ENCODE peak calls at places on chromosome 4, in seven cellular contexts. A is GM23248, K is neural progenitor cell, P is hepatocyte, I is H9, C is astrocyte, Y is PC-9. H is an unnamed sample.

GRCh38 chr4:33890841-33891240 is 2353.5 kb downstream of the ARAP2 start:
- DNase-seq in A (peak; percentile 5), K (no peak), P (no peak), I (no peak), C (no peak), Y (no peak), H (no peak)

GRCh38 chr4:8727546-8728510 is 135.3 kb downstream of the CPZ start:
- DNase-seq in A (no peak), K (no peak), P (no peak), I (peak; percentile 22), C (no peak), Y (no peak), H (no peak)

GRCh38 chr4:83109480-83110221 is 4.9 kb downstream of the PLAC8 start:
- DNase-seq in A (peak; percentile 66), K (peak; percentile 75), P (peak; percentile 71), I (peak; percentile 67), C (no peak), Y (no peak), H (peak; percentile 34)

GRCh38 chr4:74944354-74944793 is 11.5 kb downstream of the PARM1 start:
- DNase-seq in A (no peak), K (no peak), P (peak; percentile 43), I (no peak), C (no peak), Y (no peak), H (no peak)

GRCh38 chr4:170589597-170590191 is 499.9 kb upstream of the AADAT start:
- DNase-seq in A (peak; percentile 26), K (peak; percentile 24), P (peak; percentile 60), I (no peak), C (peak; percentile 1), Y (no peak), H (no peak)

GRCh38 chr4:73415807-73416238 is 11.7 kb downstream of the ALB start:
- DNase-seq in A (no peak), K (no peak), P (no peak), I (no peak), C (no peak), Y (no peak), H (no peak)

GRCh38 chr4:40247350-40247749 is 50.5 kb downstream of the RHOH start:
- DNase-seq in A (no peak), K (no peak), P (no peak), I (no peak), C (no peak), Y (no peak), H (no peak)

GRCh38 chr4:76607846-76608245 is 172.8 kb downstream of the SHROOM3 start:
- DNase-seq in A (no peak), K (no peak), P (no peak), I (no peak), C (no peak), Y (no peak), H (no peak)

GRCh38 chr4:47315346-47315745 is 148.2 kb downstream of the COMMD8 start:
- DNase-seq in A (peak; percentile 22), K (no peak), P (no peak), I (no peak), C (peak; percentile 57), Y (no peak), H (peak; percentile 68)

GRCh38 chr4:153969542-153969941 is 180.7 kb upstream of the SFRP2 start:
- DNase-seq in A (peak; percentile 14), K (no peak), P (no peak), I (no peak), C (no peak), Y (no peak), H (no peak)

GRCh38 chr4:29276150-29276549 is 1444.0 kb upstream of the PCDH7 start:
- DNase-seq in A (no peak), K (no peak), P (no peak), I (no peak), C (no peak), Y (no peak), H (no peak)

GRCh38 chr4:87071401-87071800 is 136.6 kb downstream of the AFF1 start:
- DNase-seq in A (no peak), K (no peak), P (no peak), I (no peak), C (no peak), Y (no peak), H (no peak)

GRCh38 chr4:109559625-109559982 is 442 bp upstream of the MCUB start:
- DNase-seq in A (peak; percentile 69), K (no peak), P (no peak), I (peak; percentile 60), C (peak; percentile 36), Y (no peak), H (peak; percentile 10)

GRCh38 chr4:8538703-8539567 is 41.3 kb upstream of the GPR78 start:
- DNase-seq in A (peak; percentile 95), K (no peak), P (no peak), I (no peak), C (peak; percentile 53), Y (peak; percentile 93), H (peak; percentile 65)

GRCh38 chr4:151668687-151669402 is 92.0 kb downstream of the GATB start:
- DNase-seq in A (no peak), K (no peak), P (no peak), I (no peak), C (no peak), Y (no peak), H (peak; percentile 19)

GRCh38 chr4:83552085-83552484 is 16.2 kb downstream of the GPAT3 start:
- DNase-seq in A (peak; percentile 95), K (no peak), P (no peak), I (no peak), C (no peak), Y (peak; percentile 82), H (peak; percentile 20)

GRCh38 chr4:90127223-90127705 is at the start of gene CCSER1:
- DNase-seq in A (peak; percentile 20), K (peak; percentile 71), P (peak; percentile 91), I (peak; percentile 61), C (peak; percentile 71), Y (peak; percentile 46), H (peak; percentile 44)

GRCh38 chr4:37392540-37393255 is 148.2 kb downstream of the NWD2 start:
- DNase-seq in A (peak; percentile 13), K (peak; percentile 5), P (peak; percentile 16), I (no peak), C (no peak), Y (no peak), H (peak; percentile 1)

DNA sequence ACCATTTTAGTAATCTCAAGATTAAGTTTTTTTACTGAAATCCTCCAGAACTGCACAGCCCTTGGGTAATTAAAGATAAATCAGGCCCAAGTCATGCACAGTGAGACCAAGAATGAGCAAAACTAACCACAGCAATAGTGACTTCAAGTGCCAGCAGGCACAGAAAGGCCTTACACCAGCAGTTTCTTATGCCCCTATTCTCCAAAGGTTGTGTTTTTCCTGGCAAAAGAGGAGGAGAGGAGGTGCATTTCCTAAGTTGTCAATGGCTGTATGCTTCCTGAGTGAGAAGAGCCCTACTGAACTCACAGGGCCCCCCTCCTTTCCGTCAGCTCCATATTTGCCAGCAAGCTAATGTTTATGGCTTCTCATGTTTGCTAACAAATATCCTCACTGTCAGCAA is 418.8 kb upstream of the INTU start:
- DNase-seq in A (no peak), K (no peak), P (peak; percentile 14), I (no peak), C (peak; percentile 16), Y (no peak), H (peak; percentile 43)
- H2AFZ ChIP-seq in A (peak overlapping the region; percentile 34), K (no peak overlapping the region), P (peak overlapping the region; percentile 4), I (no peak overlapping the region), C (peak overlapping the region; percentile 4), Y (no peak overlapping the region), H (no peak overlapping the region)

GRCh38 chr4:59553063-59553738 is 1646.9 kb upstream of the ADGRL3 start:
- DNase-seq in A (peak; percentile 0), K (no peak), P (no peak), I (no peak), C (peak; percentile 25), Y (peak; percentile 68), H (peak; percentile 33)

DNA sequence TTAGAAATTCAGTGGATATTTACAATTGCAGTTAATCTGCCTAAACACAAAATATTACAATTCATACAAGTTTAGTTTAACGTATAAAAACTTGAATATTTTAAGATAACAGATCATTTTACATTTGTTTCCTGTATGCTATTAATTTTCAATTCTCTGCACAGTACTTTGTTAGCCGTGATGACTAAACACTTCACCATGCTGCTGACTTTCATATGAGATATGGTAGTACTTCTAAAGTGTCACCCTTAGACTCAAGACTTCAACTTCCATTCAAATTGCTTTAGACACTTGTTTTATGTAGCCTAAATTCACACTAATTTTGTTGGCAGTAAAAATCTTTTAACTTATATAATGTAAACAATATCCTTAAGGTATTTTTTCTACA is 1646.4 kb upstream of the ADGRL3 start:
- DNase-seq in A (peak; percentile 3), K (no peak), P (peak; percentile 11), I (no peak), C (peak; percentile 52), Y (peak; percentile 52), H (peak; percentile 61)
- H2AFZ ChIP-seq in A (no peak overlapping the region), K (no peak overlapping the region), P (no peak overlapping the region), I (no peak overlapping the region), C (peak overlapping the region; percentile 39), Y (no peak overlapping the region), H (no peak overlapping the region)

DNA sequence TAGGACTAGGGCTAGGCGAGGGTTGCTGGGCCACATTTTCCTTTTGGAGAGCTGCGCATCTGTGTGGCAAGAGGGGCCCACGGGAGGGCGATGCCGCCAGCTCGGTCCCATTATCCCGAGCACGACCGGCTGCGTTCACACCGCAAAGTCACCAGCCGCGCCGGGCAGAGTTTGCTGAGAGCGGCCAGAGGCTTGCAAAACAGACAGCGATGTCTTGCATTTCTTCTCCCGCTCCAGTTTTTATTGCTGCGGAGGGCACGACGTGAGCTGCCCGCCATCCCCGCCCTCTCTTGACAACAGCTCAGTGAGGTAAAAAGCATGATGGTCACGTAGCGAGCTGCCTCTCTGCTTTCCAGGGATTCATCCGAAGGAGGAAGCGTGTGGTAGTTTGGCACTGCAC is 102.2 kb upstream of the TENM3 start:
- DNase-seq in A (no peak), K (peak; percentile 57), P (peak; percentile 33), I (peak; percentile 43), C (no peak), Y (no peak), H (peak; percentile 23)
- H2AFZ ChIP-seq in A (no peak overlapping the region), K (peak overlapping the region; percentile 14), P (peak overlapping the region; percentile 24), I (no peak overlapping the region), C (peak overlapping the region; percentile 54), Y (no peak overlapping the region), H (no peak overlapping the region)

GRCh38 chr4:7362862-7363430 is 71.8 kb downstream of the PSAPL1 start:
- DNase-seq in A (no peak), K (no peak), P (no peak), I (no peak), C (no peak), Y (no peak), H (no peak)
- H2AFZ ChIP-seq in A (no peak overlapping the region), K (no peak overlapping the region), P (no peak overlapping the region), I (no peak overlapping the region), C (no peak overlapping the region), Y (no peak overlapping the region), H (no peak overlapping the region)